ENCODE peak calls at places on chromosomes 4 and X, in four cellular contexts. Z is HCT116, D is endodermal cell, I is K562. W is an unnamed sample.

GRCh38 chr4:102809691-102810090 is 17.7 kb downstream of the UBE2D3 start:
- DNase-seq in I (no peak), D (no peak), Z (no peak), W (no peak)

GRCh38 chr4:85058551-85058950 is 92.1 kb upstream of the WDFY3 start:
- DNase-seq in Z (no peak), D (no peak), I (no peak), W (no peak)

GRCh38 chr4:128553665-128554515 is 255.6 kb upstream of the JADE1 start:
- DNase-seq in I (no peak), D (no peak), Z (no peak), W (no peak)

GRCh38 chr4:148215202-148215601 is 227.0 kb downstream of the NR3C2 start:
- DNase-seq in Z (no peak), D (no peak), I (no peak), W (no peak)

GRCh38 chr4:139017861-139018260 is 2.3 kb downstream of the NOCT start:
- DNase-seq in D (no peak), I (no peak), Z (no peak), W (no peak)

GRCh38 chr4:163385466-163385865 is 41.8 kb downstream of the NPY5R start:
- DNase-seq in Z (no peak), I (no peak), D (peak), W (no peak)

GRCh38 chrX:19003756-19004155 is 19.8 kb upstream of the PHKA2 start:
- DNase-seq in I (no peak), Z (no peak), D (no peak), W (no peak)

GRCh38 chrX:153463556-153463955 is 6.8 kb downstream of the HAUS7 start:
- DNase-seq in I (no peak), D (no peak), Z (no peak), W (no peak)

GRCh38 chr4:181897935-181898334 is 345.3 kb upstream of the TENM3 start:
- DNase-seq in D (no peak), Z (no peak), I (no peak), W (no peak)

GRCh38 chrX:132489256-132490085 is 633 bp upstream of the MBNL3 start:
- DNase-seq in I (no peak), D (peak), Z (no peak), W (no peak)

GRCh38 chr4:74369860-74370259 is 4.9 kb downstream of the EREG start:
- DNase-seq in D (no peak), Z (no peak), I (no peak), W (no peak)

GRCh38 chrX:32591589-32591988 is 619.8 kb downstream of the DMD start:
- DNase-seq in I (no peak), D (no peak), Z (no peak), W (no peak)

GRCh38 chrX:30893206-30893605 is 4.2 kb upstream of the TAB3 start:
- DNase-seq in Z (no peak), D (no peak), I (no peak), W (no peak)

GRCh38 chr4:152363086-152363485 is 172.8 kb downstream of the FBXW7 start:
- DNase-seq in Z (no peak), D (no peak), I (no peak), W (no peak)

GRCh38 chr4:173913496-173913895 is 370.0 kb downstream of the FBXO8 start:
- DNase-seq in D (no peak), Z (no peak), I (no peak), W (no peak)

GRCh38 chr4:173919861-173920260 is 363.6 kb downstream of the FBXO8 start:
- DNase-seq in I (no peak), Z (no peak), D (no peak), W (no peak)

GRCh38 chr4:173919196-173919595 is 364.3 kb downstream of the FBXO8 start:
- DNase-seq in D (no peak), Z (no peak), I (no peak), W (no peak)

GRCh38 chr4:173917255-173917960 is 366.1 kb downstream of the FBXO8 start:
- DNase-seq in D (no peak), Z (no peak), I (no peak), W (no peak)
- H3K9ac ChIP-seq in D (no peak), Z (no peak), I (no peak), W (no peak)

GRCh38 chr4:82403725-82404124 is 26.5 kb downstream of the HNRNPDL start:
- DNase-seq in D (no peak), I (no peak), Z (no peak), W (no peak)

GRCh38 chr4:82402196-82402775 is 28.0 kb downstream of the HNRNPDL start:
- DNase-seq in Z (no peak), I (no peak), D (no peak), W (no peak)

GRCh38 chr4:82394896-82395295 is 21.1 kb upstream of the HNRNPD start:
- DNase-seq in I (no peak), Z (no peak), D (peak), W (peak)

GRCh38 chr4:82401600-82401999 is 27.8 kb upstream of the HNRNPD start:
- DNase-seq in I (no peak), Z (no peak), D (no peak), W (no peak)

GRCh38 chr4:82398263-82398662 is 24.5 kb upstream of the HNRNPD start:
- DNase-seq in Z (no peak), D (no peak), I (no peak), W (no peak)
- H3K9ac ChIP-seq in Z (no peak), D (no peak), I (no peak), W (no peak)

GRCh38 chr4:31467781-31468180 is 747.6 kb downstream of the PCDH7 start:
- DNase-seq in D (no peak), I (no peak), Z (no peak), W (no peak)
- H3K9ac ChIP-seq in D (no peak), I (no peak), Z (no peak), W (no peak)

GRCh38 chrX:70979136-70979762 is 48.4 kb upstream of the SLC7A3 start:
- DNase-seq in I (peak), D (peak), Z (no peak), W (no peak)
- H3K9ac ChIP-seq in I (no peak), D (no peak), Z (no peak), W (no peak)

DNA sequence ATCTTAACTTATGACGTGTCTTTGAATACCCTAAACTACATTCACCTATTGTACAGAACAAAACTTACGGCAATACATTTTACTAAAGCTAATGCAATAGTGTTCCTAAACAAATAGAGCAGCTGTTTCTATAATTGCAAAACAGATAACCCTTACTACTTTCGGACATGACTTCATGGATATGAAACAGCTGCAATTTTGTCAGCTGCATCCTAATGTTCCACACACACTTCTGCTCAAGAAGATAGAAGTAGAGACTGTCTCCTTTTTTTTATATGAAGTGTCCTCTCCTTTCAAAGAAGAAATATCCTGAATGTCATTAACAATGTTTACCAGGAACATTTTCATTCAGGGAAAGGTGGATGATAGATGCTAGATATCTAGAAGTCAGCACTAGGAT is 174.8 kb downstream of the ACTRT1 start:
- DNase-seq in D (no peak), I (no peak), Z (no peak), W (no peak)
- H3K9ac ChIP-seq in D (no peak), I (no peak), Z (no peak), W (no peak)

GRCh38 chr4:115871596-115871995 is 758.2 kb upstream of the NDST4 start:
- DNase-seq in I (no peak), Z (no peak), D (no peak), W (no peak)

DNA sequence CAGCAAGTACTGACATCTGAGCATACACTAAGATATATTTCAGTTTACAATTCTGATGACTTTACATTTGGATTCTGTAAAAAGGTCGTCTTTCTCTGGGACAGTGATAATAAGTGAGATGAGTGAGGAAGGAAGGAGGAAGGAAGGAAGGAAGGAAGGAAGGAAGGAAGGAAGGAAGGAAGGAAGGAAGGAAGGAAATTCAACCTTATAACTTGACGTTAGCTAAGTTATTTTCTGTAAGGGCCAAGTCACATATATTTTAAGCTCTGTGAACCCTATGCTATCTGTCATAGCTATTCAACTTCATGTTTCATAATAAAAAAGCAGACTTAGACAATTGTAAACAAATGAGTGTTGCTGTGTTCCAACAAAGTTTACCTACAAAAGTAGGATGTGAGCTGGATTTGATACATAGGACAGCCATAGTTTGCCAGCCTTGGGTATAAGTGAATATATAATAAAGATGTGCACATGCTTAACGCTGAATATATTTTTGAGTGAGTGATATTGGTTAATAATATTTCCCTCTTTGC is 753.0 kb upstream of the NDST4 start:
- DNase-seq in I (no peak), Z (no peak), D (no peak), W (no peak)
- H3K9ac ChIP-seq in I (no peak), Z (no peak), D (no peak), W (no peak)

DNA sequence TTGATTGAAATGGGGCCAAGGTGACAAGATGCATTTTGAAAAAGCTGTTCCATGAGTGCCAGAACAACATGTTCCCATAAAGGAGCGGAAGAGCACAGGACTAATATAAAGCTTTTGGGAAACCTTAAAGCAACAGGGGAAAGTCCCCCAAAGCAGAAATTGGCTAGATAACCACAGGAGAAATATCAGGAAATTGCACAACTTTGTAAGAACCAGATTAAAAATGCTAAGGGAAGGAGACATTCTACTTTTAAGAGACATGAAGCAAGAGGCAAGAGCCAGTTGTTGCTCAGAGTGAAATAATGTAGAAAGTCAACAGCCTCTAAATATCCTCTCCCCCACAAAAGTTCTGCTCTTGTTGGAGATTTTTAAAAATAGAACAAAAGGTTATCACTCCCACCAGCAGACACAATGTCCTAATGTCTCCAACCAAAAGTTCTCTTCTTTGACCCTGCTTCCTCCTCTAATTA is 85.2 kb upstream of the LNX1 start:
- DNase-seq in I (no peak), Z (no peak), D (no peak), W (no peak)
- H3K9ac ChIP-seq in I (no peak), Z (no peak), D (no peak), W (no peak)

DNA sequence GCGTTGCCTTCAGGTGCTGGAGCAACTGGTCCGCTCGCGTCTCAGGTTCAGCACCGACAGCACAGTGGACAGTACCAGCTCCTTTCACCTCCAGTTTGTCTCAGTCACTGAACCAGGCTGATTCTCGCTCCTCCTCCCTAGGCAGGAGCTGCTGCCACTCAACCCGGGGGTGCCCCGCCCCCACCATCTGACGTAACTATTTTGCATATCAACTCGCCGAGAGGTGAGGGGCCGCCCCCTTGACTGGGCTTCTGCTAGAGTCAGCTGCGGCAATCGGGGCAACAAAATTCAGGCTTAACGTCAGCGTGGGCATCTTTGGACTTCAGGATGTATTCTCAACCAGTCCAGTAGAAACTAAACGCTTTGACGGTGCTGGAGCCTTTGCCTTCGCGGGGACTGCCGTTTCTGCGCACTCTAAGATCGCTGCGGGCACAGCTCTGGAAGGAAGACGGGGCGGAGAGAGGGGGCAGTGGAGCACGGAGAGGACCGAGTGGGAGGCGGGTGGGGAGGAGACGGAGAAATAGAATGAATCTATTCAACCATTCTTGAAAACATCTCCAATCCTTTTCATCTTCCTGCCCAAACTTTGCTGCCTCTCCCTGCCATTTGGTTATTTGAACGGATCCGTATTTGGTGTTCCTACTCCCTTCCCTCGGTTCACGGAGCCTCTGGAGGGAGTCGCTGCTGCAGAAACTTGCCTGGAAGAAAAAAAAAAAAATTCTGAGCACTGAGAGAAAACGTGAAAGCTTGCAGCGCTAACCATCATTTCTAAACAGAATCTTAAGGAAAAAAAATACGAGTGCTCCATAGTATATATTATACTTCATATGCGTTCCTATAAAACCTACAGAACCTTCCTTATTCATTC is at the start of gene FSTL5:
- DNase-seq in D (peak), I (peak), Z (no peak), W (no peak)
- H3K9ac ChIP-seq in D (peak), I (no peak), Z (no peak), W (no peak)

DNA sequence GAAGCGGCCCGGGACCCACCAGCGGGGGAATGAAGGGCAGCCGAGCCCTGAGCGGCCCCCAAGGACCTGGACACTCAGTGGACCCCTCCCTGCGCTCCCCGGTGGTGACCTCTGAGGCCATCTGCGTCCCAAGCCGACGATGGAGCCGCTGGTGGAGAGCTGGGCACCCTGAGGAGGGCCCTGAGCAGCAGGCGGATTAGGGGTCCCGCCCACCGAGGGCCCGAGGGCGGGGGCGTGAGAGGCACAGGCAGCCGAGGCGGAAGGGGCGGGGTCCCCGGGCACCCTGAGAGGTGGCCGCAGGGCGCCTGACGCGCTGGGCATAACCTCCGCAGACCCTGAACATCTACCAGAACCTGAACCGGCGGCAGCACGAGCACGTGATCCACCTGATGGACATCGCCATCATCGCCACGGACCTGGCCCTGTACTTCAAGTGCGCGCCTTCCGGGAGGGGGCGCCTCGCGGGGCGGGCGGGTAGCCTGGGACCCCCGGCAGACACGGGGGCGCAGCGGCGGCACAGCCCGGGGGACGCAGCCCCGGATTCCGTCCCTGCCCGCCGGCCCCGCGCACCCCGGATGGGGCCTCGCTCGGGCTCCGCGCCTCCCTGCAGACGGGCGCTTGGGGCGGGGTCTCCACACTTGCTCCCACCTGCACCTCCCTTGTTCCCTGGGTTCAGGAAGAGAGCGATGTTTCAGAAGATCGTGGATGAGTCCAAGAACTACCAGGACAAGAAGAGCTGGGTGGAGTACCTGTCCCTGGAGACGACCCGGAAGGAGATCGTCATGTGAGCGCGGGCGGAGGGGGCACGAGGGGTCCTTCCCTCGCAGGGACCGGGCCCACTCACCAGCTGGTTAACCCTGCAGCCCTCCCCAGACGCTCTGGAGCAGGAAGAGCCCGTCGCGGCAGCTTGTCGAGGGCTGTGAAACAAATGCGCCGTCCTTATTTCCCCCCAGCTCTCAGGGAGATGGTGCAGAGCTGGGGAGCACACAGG is 10.3 kb downstream of the ATP5ME start:
- DNase-seq in I (no peak), D (peak), Z (no peak), W (no peak)
- H3K9ac ChIP-seq in I (no peak), D (no peak), Z (no peak), W (no peak)

DNA sequence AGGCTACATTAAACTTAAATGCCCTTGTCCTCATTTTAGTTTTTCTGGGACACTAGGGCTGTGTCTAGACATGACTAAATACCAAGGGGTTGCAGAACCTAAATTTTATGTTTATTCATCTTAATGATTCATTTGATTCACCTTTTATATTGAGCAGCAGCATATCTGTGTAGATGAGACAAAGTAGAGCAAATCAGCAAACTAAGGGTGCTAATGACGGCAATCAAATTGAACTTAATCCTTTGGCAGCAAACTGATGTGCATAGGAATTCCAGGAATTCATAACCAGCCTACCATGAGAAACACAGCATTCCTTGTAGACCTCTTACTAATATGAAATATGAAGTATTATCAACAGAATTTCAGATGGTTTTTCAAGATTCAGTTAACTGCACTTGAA is 25.1 kb downstream of the EPHA5 start:
- DNase-seq in D (no peak), Z (no peak), I (no peak), W (no peak)
- H3K9ac ChIP-seq in D (no peak), Z (no peak), I (no peak), W (no peak)

W was measured in keratinocyte.